ENCODE peak calls at places on chromosomes 7 and 10, in four cellular contexts. T is activated effector memory CD4-positive, alpha-beta T cell treated with Interleukin-2 at 50 U/mL for 16 hours; M is occipital lobe; L is renal cortical epithelial cell. B is an unnamed sample.
A peak's percentile ranks its signal among the peaks of the same experiment; 100 is the strongest.

GRCh38 chr7:26365077-26365896 is 73.6 kb downstream of the SNX10 start:
- DNase-seq in M (peak; percentile 51), L (peak; percentile 88), T (peak; percentile 8), B (peak; percentile 90)

GRCh38 chr10:92712016-92712889 is 22.5 kb downstream of the HHEX start:
- DNase-seq in L (no peak), T (no peak), M (no peak), B (no peak)

GRCh38 chr10:3779146-3779707 is 5.8 kb downstream of the KLF6 start:
- DNase-seq in M (no peak), T (no peak), L (peak; percentile 57), B (no peak)

GRCh38 chr7:105097619-105098018 is 83.6 kb downstream of the KMT2E start:
- DNase-seq in T (no peak), M (no peak), L (no peak), B (no peak)

GRCh38 chr10:97134983-97135382 is 50.8 kb downstream of the SLIT1 start:
- DNase-seq in L (no peak), T (no peak), M (no peak), B (no peak)

GRCh38 chr10:29658984-29659769 is 24.4 kb upstream of the SVIL start:
- DNase-seq in M (no peak), L (peak; percentile 100), T (peak; percentile 41), B (no peak)

GRCh38 chr10:103663802-103664201 is 170.3 kb downstream of the NEURL1 start:
- DNase-seq in L (no peak), T (no peak), M (peak; percentile 81), B (peak; percentile 15)

GRCh38 chr7:32347244-32347828 is 142.8 kb downstream of the LSM5 start:
- DNase-seq in L (peak; percentile 4), M (no peak), T (no peak), B (peak; percentile 18)

GRCh38 chr10:89151857-89152256 is 55.3 kb downstream of the CH25H start:
- DNase-seq in M (no peak), L (no peak), T (no peak), B (no peak)

GRCh38 chr10:61323757-61324156 is 129.4 kb downstream of the TMEM26 start:
- DNase-seq in M (no peak), L (no peak), T (no peak), B (no peak)

GRCh38 chr7:51647931-51648351 is 331.3 kb upstream of the COBL start:
- DNase-seq in T (no peak), M (peak; percentile 50), L (no peak), B (peak; percentile 15)

GRCh38 chr10:66892833-66893232 is 33.0 kb upstream of the LRRTM3 start:
- DNase-seq in M (no peak), L (no peak), T (no peak), B (no peak)

GRCh38 chr7:142716596-142716995 is 32.7 kb upstream of the PRSS1 start:
- DNase-seq in L (no peak), T (no peak), M (no peak), B (no peak)

GRCh38 chr10:69073731-69074130 is 14.2 kb upstream of the SRGN start:
- DNase-seq in T (no peak), L (no peak), M (no peak), B (no peak)

GRCh38 chr7:40282858-40283257 is 148.1 kb downstream of the SUGCT start:
- DNase-seq in T (no peak), L (no peak), M (no peak), B (no peak)

GRCh38 chr10:31582365-31583052 is 263.5 kb downstream of the ZEB1 start:
- DNase-seq in M (no peak), T (no peak), L (peak; percentile 38), B (peak; percentile 7)

GRCh38 chr7:130141858-130142653 is 63.1 kb downstream of the TMEM209 start:
- DNase-seq in L (no peak), M (no peak), T (no peak), B (no peak)

GRCh38 chr7:134512271-134512670 is 15.1 kb upstream of the AKR1B10 start:
- DNase-seq in T (no peak), L (no peak), M (no peak), B (no peak)

GRCh38 chr10:67790534-67791408 is 47.2 kb downstream of the DNAJC12 start:
- DNase-seq in L (peak; percentile 91), M (no peak), T (no peak), B (no peak)

GRCh38 chr7:140003913-140004382 is 58.8 kb downstream of the PARP12 start:
- DNase-seq in M (no peak), L (peak; percentile 51), T (no peak), B (no peak)

GRCh38 chr10:84825330-84825729 is 496.9 kb downstream of the CCSER2 start:
- DNase-seq in L (peak; percentile 77), M (no peak), T (no peak), B (no peak)

GRCh38 chr10:15325243-15326002 is 45.7 kb downstream of the FAM171A1 start:
- DNase-seq in L (peak; percentile 90), T (no peak), M (no peak), B (no peak)

GRCh38 chr10:123621492-123621891 is 44.7 kb upstream of the GPR26 start:
- DNase-seq in L (no peak), M (no peak), T (no peak), B (no peak)

GRCh38 chr7:33739286-33739685 is 166.1 kb upstream of the BMPER start:
- DNase-seq in T (no peak), M (no peak), L (no peak), B (no peak)

GRCh38 chr10:101140950-101141621 is 10.0 kb downstream of the TLX1 start:
- DNase-seq in T (no peak), L (no peak), M (no peak), B (no peak)

GRCh38 chr7:102236592-102237287 is 49.9 kb upstream of the SH2B2 start:
- DNase-seq in L (peak; percentile 19), M (peak; percentile 44), T (no peak), B (peak; percentile 53)

GRCh38 chr10:118394557-118395194 is 52.6 kb upstream of the FAM204A start:
- DNase-seq in M (no peak), T (no peak), L (no peak), B (no peak)

GRCh38 chr10:89889610-89890009 is 188.2 kb downstream of the KIF20B start:
- DNase-seq in T (no peak), L (no peak), M (no peak), B (no peak)

GRCh38 chr10:123007558-123008378 is 827 bp downstream of the IKZF5 start:
- DNase-seq in L (peak; percentile 70), T (peak; percentile 8), M (no peak), B (peak; percentile 3)

GRCh38 chr7:157540606-157541294 is 203.9 kb downstream of the DNAJB6 start:
- DNase-seq in T (no peak), L (no peak), M (no peak), B (no peak)

B was measured in NCI-H1092 treated with DMSO at 0.1 percent for 48 hours.